ENCODE peak calls at places on chromosome 13, in eight cellular contexts. N is activated CD4-positive, CD25-positive, alpha-beta regulatory T cell treated with anti-CD3 and anti-CD28 coated beads, Interleukin-2, amount 50 U/mL, for 16 hours; O is ACHN; P is SK-MEL-5; H is stimulated activated CD4-positive, alpha-beta T cell treated with anti-CD3 and anti-CD28 coated beads, Interleukin-15, amount 100 ng/mL, for 1 hour; Y is activated T-helper 9 cell treated with anti-CD3 and anti-CD28 coated beads, Interleukin-2, amount 50 U/mL, for 16 hours; U is astrocyte of the hippocampus; Q is EL. E is an unnamed sample.

GRCh38 chr13:28037399-28037798 is 48.9 kb upstream of the URAD start:
- DNase-seq in Q (peak), P (no peak), Y (no peak), N (no peak), H (no peak), O (peak), U (no peak), E (no peak)

GRCh38 chr13:73913043-73913740 is 221.0 kb downstream of the KLF12 start:
- DNase-seq in Y (no peak), N (no peak), O (no peak), Q (peak), U (peak), H (no peak), P (no peak), E (no peak)

GRCh38 chr13:49020940-49021548 is 45.3 kb downstream of the FNDC3A start:
- DNase-seq in H (no peak), P (no peak), U (peak), N (no peak), Q (peak), Y (no peak), O (no peak), E (no peak)

GRCh38 chr13:109783447-109783814 is 3.0 kb downstream of the IRS2 start:
- DNase-seq in N (no peak), Q (no peak), U (peak), H (no peak), O (no peak), Y (no peak), P (peak), E (no peak)

GRCh38 chr13:68439821-68440220 is 1209.7 kb upstream of the PCDH9 start:
- DNase-seq in U (peak), H (no peak), N (no peak), O (peak), Q (no peak), P (no peak), Y (no peak), E (peak)

GRCh38 chr13:66778461-66778860 is 451.7 kb downstream of the PCDH9 start:
- DNase-seq in P (no peak), O (no peak), Y (no peak), U (no peak), H (no peak), N (no peak), Q (no peak), E (no peak)

GRCh38 chr13:110685305-110685704 is 20.6 kb downstream of the CARS2 start:
- DNase-seq in P (no peak), U (no peak), Y (no peak), H (no peak), O (no peak), N (no peak), Q (peak), E (no peak)

GRCh38 chr13:72798817-72799216 is 16.9 kb downstream of the PIBF1 start:
- DNase-seq in N (no peak), H (no peak), U (no peak), O (no peak), P (no peak), Q (no peak), Y (no peak), E (no peak)

GRCh38 chr13:99339736-99340392 is 32.7 kb upstream of the GPR183 start:
- DNase-seq in Y (no peak), P (no peak), H (no peak), O (no peak), N (no peak), U (no peak), Q (peak), E (no peak)

E was measured in HS-5.